ENCODE peak calls at places on chromosomes 1 and 21, in nine cellular contexts. One of them, this sample, is unnamed.

GRCh38 chr1:96660503-96660902 is 61.1 kb upstream of the PTBP2 start:
- DNase-seq in pancreas: no peak
- DNase-seq in endodermal cell: no peak
- DNase-seq in upper lobe of right lung: no peak
- DNase-seq in neural progenitor cell: no peak
- DNase-seq in lower lobe of right lung: no peak
- DNase-seq in colonic mucosa: no peak
- DNase-seq in thoracic aorta: no peak
- DNase-seq in cardiac muscle cell: peak
- DNase-seq in this sample: no peak

GRCh38 chr1:20143734-20144565 is 4.8 kb downstream of the PLA2G2F start:
- DNase-seq in pancreas: no peak
- DNase-seq in endodermal cell: no peak
- DNase-seq in upper lobe of right lung: peak
- DNase-seq in neural progenitor cell: no peak
- DNase-seq in lower lobe of right lung: peak
- DNase-seq in colonic mucosa: no peak
- DNase-seq in thoracic aorta: no peak
- DNase-seq in cardiac muscle cell: no peak
- DNase-seq in this sample: no peak

GRCh38 chr1:40851643-40852042 is 10.5 kb downstream of the CITED4 start:
- DNase-seq in pancreas: no peak
- DNase-seq in endodermal cell: no peak
- DNase-seq in upper lobe of right lung: no peak
- DNase-seq in neural progenitor cell: no peak
- DNase-seq in lower lobe of right lung: no peak
- DNase-seq in colonic mucosa: no peak
- DNase-seq in thoracic aorta: no peak
- DNase-seq in cardiac muscle cell: no peak
- DNase-seq in this sample: no peak

GRCh38 chr21:38958940-38959685 is 153.4 kb downstream of the ETS2 start:
- DNase-seq in pancreas: no peak
- DNase-seq in endodermal cell: no peak
- DNase-seq in upper lobe of right lung: no peak
- DNase-seq in neural progenitor cell: no peak
- DNase-seq in lower lobe of right lung: no peak
- DNase-seq in colonic mucosa: peak
- DNase-seq in thoracic aorta: no peak
- DNase-seq in cardiac muscle cell: peak
- DNase-seq in this sample: peak

GRCh38 chr1:47703161-47703825 is 265.4 kb downstream of the FOXD2 start:
- DNase-seq in pancreas: no peak
- DNase-seq in endodermal cell: no peak
- DNase-seq in upper lobe of right lung: peak
- DNase-seq in neural progenitor cell: no peak
- DNase-seq in lower lobe of right lung: no peak
- DNase-seq in colonic mucosa: no peak
- DNase-seq in thoracic aorta: no peak
- DNase-seq in cardiac muscle cell: no peak
- DNase-seq in this sample: no peak

GRCh38 chr1:228144213-228145049 is 4.4 kb downstream of the GUK1 start:
- DNase-seq in pancreas: no peak
- DNase-seq in endodermal cell: no peak
- DNase-seq in upper lobe of right lung: no peak
- DNase-seq in neural progenitor cell: no peak
- DNase-seq in lower lobe of right lung: no peak
- DNase-seq in colonic mucosa: no peak
- DNase-seq in thoracic aorta: no peak
- DNase-seq in cardiac muscle cell: no peak
- DNase-seq in this sample: no peak

GRCh38 chr1:55399385-55399784 is 184.2 kb upstream of the USP24 start:
- DNase-seq in pancreas: no peak
- DNase-seq in endodermal cell: no peak
- DNase-seq in upper lobe of right lung: no peak
- DNase-seq in neural progenitor cell: no peak
- DNase-seq in lower lobe of right lung: no peak
- DNase-seq in colonic mucosa: no peak
- DNase-seq in thoracic aorta: no peak
- DNase-seq in cardiac muscle cell: no peak
- DNase-seq in this sample: no peak

GRCh38 chr1:46205141-46205540 is 2.0 kb downstream of the LURAP1 start:
- DNase-seq in pancreas: no peak
- DNase-seq in endodermal cell: no peak
- DNase-seq in upper lobe of right lung: no peak
- DNase-seq in neural progenitor cell: no peak
- DNase-seq in lower lobe of right lung: no peak
- DNase-seq in colonic mucosa: no peak
- DNase-seq in thoracic aorta: no peak
- DNase-seq in cardiac muscle cell: no peak
- DNase-seq in this sample: no peak

GRCh38 chr1:238681021-238681420 is 705.3 kb upstream of the CHRM3 start:
- DNase-seq in pancreas: no peak
- DNase-seq in endodermal cell: no peak
- DNase-seq in upper lobe of right lung: no peak
- DNase-seq in neural progenitor cell: no peak
- DNase-seq in lower lobe of right lung: no peak
- DNase-seq in colonic mucosa: no peak
- DNase-seq in thoracic aorta: no peak
- DNase-seq in cardiac muscle cell: peak
- DNase-seq in this sample: no peak

GRCh38 chr1:89908993-89909436 is 85.9 kb upstream of the ZNF326 start:
- DNase-seq in pancreas: no peak
- DNase-seq in endodermal cell: no peak
- DNase-seq in upper lobe of right lung: no peak
- DNase-seq in neural progenitor cell: no peak
- DNase-seq in lower lobe of right lung: no peak
- DNase-seq in colonic mucosa: no peak
- DNase-seq in thoracic aorta: no peak
- DNase-seq in cardiac muscle cell: peak
- DNase-seq in this sample: no peak

GRCh38 chr1:213669964-213670691 is 317.6 kb upstream of the PROX1 start:
- DNase-seq in pancreas: no peak
- DNase-seq in endodermal cell: peak
- DNase-seq in upper lobe of right lung: no peak
- DNase-seq in neural progenitor cell: no peak
- DNase-seq in lower lobe of right lung: no peak
- DNase-seq in colonic mucosa: peak
- DNase-seq in thoracic aorta: no peak
- DNase-seq in cardiac muscle cell: no peak
- DNase-seq in this sample: no peak

GRCh38 chr1:63618001-63618400 is 24.8 kb downstream of the PGM1 start:
- DNase-seq in pancreas: no peak
- DNase-seq in endodermal cell: no peak
- DNase-seq in upper lobe of right lung: no peak
- DNase-seq in neural progenitor cell: no peak
- DNase-seq in lower lobe of right lung: no peak
- DNase-seq in colonic mucosa: no peak
- DNase-seq in thoracic aorta: no peak
- DNase-seq in cardiac muscle cell: peak
- DNase-seq in this sample: no peak

GRCh38 chr1:156124557-156125483 is 10.3 kb downstream of the LMNA start:
- DNase-seq in pancreas: no peak
- DNase-seq in endodermal cell: peak
- DNase-seq in upper lobe of right lung: peak
- DNase-seq in neural progenitor cell: no peak
- DNase-seq in lower lobe of right lung: peak
- DNase-seq in colonic mucosa: peak
- DNase-seq in thoracic aorta: no peak
- DNase-seq in cardiac muscle cell: no peak
- DNase-seq in this sample: peak

GRCh38 chr1:2133879-2134215 is 60.7 kb downstream of the FAAP20 start:
- DNase-seq in pancreas: no peak
- DNase-seq in endodermal cell: no peak
- DNase-seq in upper lobe of right lung: peak
- DNase-seq in neural progenitor cell: peak
- DNase-seq in lower lobe of right lung: peak
- DNase-seq in colonic mucosa: no peak
- DNase-seq in thoracic aorta: no peak
- DNase-seq in cardiac muscle cell: no peak
- DNase-seq in this sample: no peak
- H3K27ac ChIP-seq in pancreas: peak
- H3K27ac ChIP-seq in endodermal cell: peak
- H3K27ac ChIP-seq in upper lobe of right lung: peak
- H3K27ac ChIP-seq in neural progenitor cell: peak
- H3K27ac ChIP-seq in lower lobe of right lung: peak
- H3K27ac ChIP-seq in colonic mucosa: peak
- H3K27ac ChIP-seq in thoracic aorta: peak
- H3K27ac ChIP-seq in cardiac muscle cell: peak
- H3K27ac ChIP-seq in this sample: peak

GRCh38 chr1:45013551-45014209 is 1.6 kb downstream of the UROD start:
- DNase-seq in pancreas: no peak
- DNase-seq in endodermal cell: no peak
- DNase-seq in upper lobe of right lung: peak
- DNase-seq in neural progenitor cell: no peak
- DNase-seq in lower lobe of right lung: no peak
- DNase-seq in colonic mucosa: no peak
- DNase-seq in thoracic aorta: no peak
- DNase-seq in cardiac muscle cell: no peak
- DNase-seq in this sample: no peak
- TF ChIP-seq CTCF in pancreas: no peak
- TF ChIP-seq CTCF in endodermal cell: no peak
- TF ChIP-seq CTCF in upper lobe of right lung: no peak
- TF ChIP-seq CTCF in neural progenitor cell: no peak
- TF ChIP-seq CTCF in lower lobe of right lung: no peak
- TF ChIP-seq CTCF in colonic mucosa: no peak
- TF ChIP-seq CTCF in thoracic aorta: no peak
- TF ChIP-seq CTCF in cardiac muscle cell: no peak
- TF ChIP-seq CTCF in this sample: no peak

DNA sequence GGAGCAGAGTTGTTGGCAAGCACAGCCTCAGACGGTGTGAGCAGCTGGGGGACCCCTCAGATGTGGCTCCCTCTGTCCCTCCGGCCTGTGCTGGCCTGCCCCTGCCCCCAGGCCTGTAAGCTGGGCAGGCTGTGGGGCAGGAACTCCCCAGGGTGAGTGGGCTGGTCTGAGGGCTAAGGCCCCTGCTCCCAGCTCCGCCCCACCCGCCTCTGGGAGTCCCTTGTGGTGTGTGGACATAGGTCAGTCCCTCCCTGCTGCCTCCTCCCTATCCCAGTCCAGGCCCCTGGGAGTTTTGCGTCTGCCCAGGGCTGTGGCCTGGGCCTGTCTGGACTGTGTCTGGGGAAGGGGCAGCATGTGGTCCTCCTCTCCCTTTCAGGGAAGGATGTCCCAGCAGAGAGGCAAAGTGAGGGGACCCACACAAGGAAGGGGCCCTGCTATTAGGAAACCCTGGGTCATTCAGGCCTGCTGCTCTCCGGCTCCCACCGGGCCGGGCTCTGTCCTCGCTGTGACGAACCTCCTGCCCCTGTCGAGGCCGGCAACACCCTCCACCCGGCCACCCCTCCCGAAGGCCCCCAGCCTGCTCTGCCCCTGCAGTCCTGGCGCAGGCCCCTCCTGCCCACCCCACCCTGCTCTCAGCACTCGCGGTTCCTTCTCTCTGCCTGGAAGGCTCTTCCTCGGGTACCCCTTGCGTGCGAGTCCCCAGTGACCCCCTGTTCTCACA is 3.5 kb upstream of the VWA1 start:
- DNase-seq in pancreas: peak
- DNase-seq in endodermal cell: peak
- DNase-seq in upper lobe of right lung: peak
- DNase-seq in neural progenitor cell: peak
- DNase-seq in lower lobe of right lung: peak
- DNase-seq in colonic mucosa: peak
- DNase-seq in thoracic aorta: no peak
- DNase-seq in cardiac muscle cell: peak
- DNase-seq in this sample: no peak
- H3K4me3 ChIP-seq in pancreas: no peak
- H3K4me3 ChIP-seq in endodermal cell: no peak
- H3K4me3 ChIP-seq in upper lobe of right lung: no peak
- H3K4me3 ChIP-seq in neural progenitor cell: no peak
- H3K4me3 ChIP-seq in lower lobe of right lung: peak
- H3K4me3 ChIP-seq in colonic mucosa: no peak
- H3K4me3 ChIP-seq in thoracic aorta: no peak
- H3K4me3 ChIP-seq in cardiac muscle cell: no peak
- H3K4me3 ChIP-seq in this sample: no peak

DNA sequence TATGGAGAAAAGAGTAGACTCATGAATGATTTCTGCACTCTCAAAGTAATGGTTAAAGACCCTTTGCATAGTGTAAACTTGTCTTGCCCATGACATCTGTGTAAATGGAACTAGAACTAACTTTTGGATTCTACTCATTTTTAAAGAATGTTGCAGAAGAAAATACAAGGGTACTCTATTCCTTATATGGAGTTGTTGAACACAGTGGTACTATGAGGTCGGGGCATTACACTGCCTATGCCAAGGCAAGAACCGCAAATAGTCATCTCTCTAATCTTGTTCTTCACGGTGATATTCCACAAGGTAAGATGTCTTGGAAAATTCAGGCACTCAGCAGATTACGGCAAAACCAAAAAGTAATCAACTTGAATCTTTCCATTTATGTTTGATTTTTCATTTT is 19.8 kb downstream of the CCT8 start:
- DNase-seq in pancreas: no peak
- DNase-seq in endodermal cell: no peak
- DNase-seq in upper lobe of right lung: no peak
- DNase-seq in neural progenitor cell: no peak
- DNase-seq in lower lobe of right lung: no peak
- DNase-seq in colonic mucosa: no peak
- DNase-seq in thoracic aorta: no peak
- DNase-seq in cardiac muscle cell: no peak
- DNase-seq in this sample: no peak
- H3K27ac ChIP-seq in pancreas: no peak
- H3K27ac ChIP-seq in endodermal cell: no peak
- H3K27ac ChIP-seq in upper lobe of right lung: no peak
- H3K27ac ChIP-seq in neural progenitor cell: peak
- H3K27ac ChIP-seq in lower lobe of right lung: no peak
- H3K27ac ChIP-seq in colonic mucosa: no peak
- H3K27ac ChIP-seq in thoracic aorta: peak
- H3K27ac ChIP-seq in cardiac muscle cell: peak
- H3K27ac ChIP-seq in this sample: no peak

DNA sequence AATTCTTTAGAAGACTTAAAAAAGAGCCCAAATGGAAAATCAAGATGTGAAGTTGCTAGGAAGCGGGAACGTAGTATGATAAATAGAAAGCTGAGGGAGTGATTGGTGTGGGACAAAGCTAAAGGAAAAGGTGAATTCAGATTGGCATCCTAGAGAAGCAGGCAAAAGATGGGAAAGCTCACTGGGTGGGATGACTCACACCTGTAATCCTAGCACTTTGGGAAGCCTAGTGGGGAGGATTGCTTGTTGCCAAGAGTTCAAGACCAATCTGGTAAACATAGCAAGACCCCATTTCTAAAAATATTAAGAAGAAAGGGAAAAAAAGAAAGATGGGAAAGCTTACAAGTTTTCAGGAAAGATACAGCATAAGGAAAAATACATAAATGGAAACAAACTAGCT is 1.8 kb downstream of the MRPS21 start:
- DNase-seq in pancreas: no peak
- DNase-seq in endodermal cell: no peak
- DNase-seq in upper lobe of right lung: no peak
- DNase-seq in neural progenitor cell: no peak
- DNase-seq in lower lobe of right lung: no peak
- DNase-seq in colonic mucosa: no peak
- DNase-seq in thoracic aorta: no peak
- DNase-seq in cardiac muscle cell: no peak
- DNase-seq in this sample: no peak
- TF ChIP-seq CTCF in pancreas: no peak
- TF ChIP-seq CTCF in endodermal cell: no peak
- TF ChIP-seq CTCF in upper lobe of right lung: no peak
- TF ChIP-seq CTCF in neural progenitor cell: no peak
- TF ChIP-seq CTCF in lower lobe of right lung: no peak
- TF ChIP-seq CTCF in colonic mucosa: no peak
- TF ChIP-seq CTCF in thoracic aorta: no peak
- TF ChIP-seq CTCF in cardiac muscle cell: no peak
- TF ChIP-seq CTCF in this sample: no peak